ENCODE peak calls at places on chromosomes 5 and 9, in four cellular contexts. O is transverse colon, V is ovary, X is H1. H is an unnamed sample. For H3K9me3, the result is how much of the 10 kb centered on the place peaks cover.

GRCh38 chr5:79990598-79991507 is at the start of gene MTX3:
- DNase-seq in O (peak), V (peak), X (peak), H (peak)

GRCh38 chr5:151159649-151160373 is 2.2 kb upstream of the ANXA6 start:
- DNase-seq in O (no peak), V (no peak), X (no peak), H (no peak)

GRCh38 chr5:131270809-131271208 is 7.0 kb downstream of the CDC42SE2 start:
- DNase-seq in O (no peak), V (no peak), X (no peak), H (no peak)

GRCh38 chr9:74499111-74499601 is 2.0 kb downstream of the RORB start:
- DNase-seq in O (no peak), V (no peak), X (no peak), H (no peak)

GRCh38 chr5:17132444-17133083 is 84.9 kb upstream of the BASP1 start:
- DNase-seq in O (no peak), V (no peak), X (no peak), H (no peak)

GRCh38 chr5:173298213-173298933 is 29.8 kb downstream of the STC2 start:
- DNase-seq in O (no peak), V (no peak), X (no peak), H (no peak)

GRCh38 chr9:87853843-87854242 is 28.8 kb upstream of the SPATA31E1 start:
- DNase-seq in O (no peak), V (no peak), X (no peak), H (no peak)

GRCh38 chr9:2055203-2055658 is 40.1 kb downstream of the SMARCA2 start:
- DNase-seq in O (no peak), V (no peak), X (no peak), H (no peak)

GRCh38 chr9:113566712-113567071 is 103.2 kb downstream of the RGS3 start:
- DNase-seq in O (no peak), V (no peak), X (no peak), H (no peak)

GRCh38 chr5:72284674-72285424 is 35.2 kb downstream of the MRPS27 start:
- DNase-seq in O (no peak), V (no peak), X (no peak), H (no peak)

GRCh38 chr5:93677344-93678021 is 63.9 kb downstream of the POU5F2 start:
- DNase-seq in O (no peak), V (peak), X (peak), H (peak)

GRCh38 chr9:110742741-110743371 is 74.3 kb downstream of the MUSK start:
- DNase-seq in O (no peak), V (peak), X (peak), H (peak)

GRCh38 chr9:112005939-112006338 is 109.3 kb downstream of the UGCG start:
- DNase-seq in O (no peak), V (no peak), X (no peak), H (no peak)

GRCh38 chr5:74767579-74767913 is 497 bp downstream of the NSA2 start:
- DNase-seq in O (peak), V (no peak), X (no peak), H (peak)

GRCh38 chr5:139394654-139395566 is at the start of gene PROB1:
- DNase-seq in O (no peak), V (no peak), X (no peak), H (no peak)

GRCh38 chr9:9914174-9914573 is 698.6 kb downstream of the PTPRD start:
- DNase-seq in O (no peak), V (no peak), X (no peak), H (no peak)

GRCh38 chr5:91101777-91102379 is 281.2 kb downstream of the ARRDC3 start:
- DNase-seq in O (peak), V (peak), X (peak), H (peak)

GRCh38 chr5:124746916-124747769 is 704 bp upstream of the ZNF608 start:
- DNase-seq in O (peak), V (peak), X (no peak), H (peak)

GRCh38 chr9:21252727-21253547 is 13.1 kb upstream of the IFNA14 start:
- DNase-seq in O (no peak), V (no peak), X (no peak), H (peak)

GRCh38 chr5:74595143-74595915 is 45.2 kb downstream of the ENC1 start:
- DNase-seq in O (no peak), V (peak), X (peak), H (no peak)

GRCh38 chr5:124403281-124403680 is 343.2 kb downstream of the ZNF608 start:
- DNase-seq in O (peak), V (no peak), X (no peak), H (no peak)

GRCh38 chr5:113682497-113683136 is 169.1 kb downstream of the YTHDC2 start:
- DNase-seq in O (no peak), V (no peak), X (no peak), H (no peak)

GRCh38 chr5:136026636-136027035 is 2.2 kb upstream of the TGFBI start:
- DNase-seq in O (no peak), V (no peak), X (no peak), H (no peak)

GRCh38 chr5:137565450-137565849 is 66.3 kb upstream of the SPOCK1 start:
- DNase-seq in O (no peak), V (no peak), X (no peak), H (no peak)

GRCh38 chr9:137306546-137307254 is 4.6 kb upstream of the NRARP start:
- DNase-seq in O (no peak), V (no peak), X (no peak), H (peak)

GRCh38 chr9:34072410-34072809 is 23.7 kb upstream of the UBAP2 start:
- DNase-seq in O (peak), V (no peak), X (no peak), H (peak)
- TF ChIP-seq CTCF in O (no peak), V (no peak), X (no peak), H (no peak)

GRCh38 chr5:12477556-12477955 is 573.3 kb upstream of the CTNND2 start:
- DNase-seq in O (no peak), V (no peak), X (no peak), H (no peak)
- H3K9me3 ChIP-seq in O (under half), V (under half), X (under half), H (under half)

GRCh38 chr5:1111727-1112289 is at the start of gene SLC12A7:
- DNase-seq in O (peak), V (peak), X (no peak), H (peak)
- TF ChIP-seq POLR2A in O (peak), V (peak), X (peak), H (peak)

GRCh38 chr9:124513374-124513994 is 6.3 kb upstream of the NR5A1 start:
- DNase-seq in O (no peak), V (no peak), X (no peak), H (no peak)

GRCh38 chr9:124512806-124513204 is 5.6 kb upstream of the NR5A1 start:
- DNase-seq in O (no peak), V (no peak), X (no peak), H (no peak)

GRCh38 chr9:124510650-124511425 is 3.6 kb upstream of the NR5A1 start:
- DNase-seq in O (no peak), V (peak), X (no peak), H (no peak)

GRCh38 chr9:124511891-124512805 is 4.9 kb upstream of the NR5A1 start:
- DNase-seq in O (no peak), V (peak), X (no peak), H (no peak)

DNA sequence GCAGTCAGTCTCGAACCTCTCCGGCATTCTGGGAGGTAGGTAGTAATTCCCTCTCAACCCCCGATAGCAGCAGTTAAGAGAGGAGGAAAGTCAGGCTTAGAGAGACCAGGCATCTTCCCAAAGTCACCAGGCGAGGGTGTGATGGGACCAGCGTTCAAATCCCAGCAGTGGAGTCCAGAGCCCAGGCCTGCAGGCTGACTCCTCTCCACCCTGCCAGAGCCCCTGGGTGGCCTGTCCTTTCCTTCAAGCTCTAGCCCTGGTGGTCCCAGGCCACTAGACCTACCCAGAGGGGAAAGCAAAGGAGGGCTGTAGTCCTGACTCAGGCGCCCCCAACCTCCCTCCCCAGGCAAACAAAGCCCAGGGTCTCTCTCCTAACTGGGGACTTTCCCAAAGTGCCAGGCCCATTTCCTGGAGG is 4.2 kb upstream of the NR5A1 start:
- DNase-seq in O (no peak), V (no peak), X (no peak), H (no peak)
- TF ChIP-seq CTCF in O (no peak), V (no peak), X (peak), H (no peak)

GRCh38 chr5:178287091-178287790 is 54.6 kb upstream of the PHYKPL start:
- DNase-seq in O (no peak), V (no peak), X (no peak), H (no peak)
- H3K9me3 ChIP-seq in O (under half), V (under half), X (under half), H (under half)

GRCh38 chr9:95083086-95083768 is 234.3 kb downstream of the FANCC start:
- DNase-seq in O (no peak), V (no peak), X (no peak), H (no peak)
- TF ChIP-seq POLR2A in O (no peak), V (no peak), X (no peak), H (no peak)

GRCh38 chr5:103648086-103648485 is 85.5 kb upstream of the NUDT12 start:
- DNase-seq in O (no peak), V (no peak), X (no peak), H (no peak)
- TF ChIP-seq CTCF in O (no peak), V (no peak), X (no peak), H (no peak)

H was measured in prostate gland.